ENCODE peak calls at places on chromosome 7, in five cellular contexts. One of them, this sample, is unnamed.

GRCh38 chr7:91373401-91373800 is 109.2 kb downstream of the FZD1 start:
- DNase-seq in gastrocnemius medialis: no peak
- DNase-seq in spleen: no peak
- DNase-seq in hepatocyte: no peak
- DNase-seq in activated B cell treated with CpG ODN at 0.5 μM for 24 hours: no peak
- DNase-seq in this sample: no peak

GRCh38 chr7:140229101-140229525 is 52.3 kb upstream of the KDM7A start:
- DNase-seq in gastrocnemius medialis: no peak
- DNase-seq in spleen: no peak
- DNase-seq in hepatocyte: no peak
- DNase-seq in activated B cell treated with CpG ODN at 0.5 μM for 24 hours: no peak
- DNase-seq in this sample: no peak

GRCh38 chr7:132160525-132161230 is 415.6 kb downstream of the PLXNA4 start:
- DNase-seq in gastrocnemius medialis: no peak
- DNase-seq in spleen: no peak
- DNase-seq in hepatocyte: no peak
- DNase-seq in activated B cell treated with CpG ODN at 0.5 μM for 24 hours: no peak
- DNase-seq in this sample: no peak

GRCh38 chr7:27677912-27678612 is 15.4 kb upstream of the HIBADH start:
- DNase-seq in gastrocnemius medialis: no peak
- DNase-seq in spleen: no peak
- DNase-seq in hepatocyte: peak
- DNase-seq in activated B cell treated with CpG ODN at 0.5 μM for 24 hours: no peak
- DNase-seq in this sample: no peak

GRCh38 chr7:129635300-129636029 is 23.9 kb downstream of the NRF1 start:
- DNase-seq in gastrocnemius medialis: peak
- DNase-seq in spleen: peak
- DNase-seq in hepatocyte: peak
- DNase-seq in activated B cell treated with CpG ODN at 0.5 μM for 24 hours: peak
- DNase-seq in this sample: peak

GRCh38 chr7:33044986-33045385 is 17.6 kb downstream of the NT5C3A start:
- DNase-seq in gastrocnemius medialis: no peak
- DNase-seq in spleen: no peak
- DNase-seq in hepatocyte: no peak
- DNase-seq in activated B cell treated with CpG ODN at 0.5 μM for 24 hours: no peak
- DNase-seq in this sample: no peak

GRCh38 chr7:121084256-121084655 is 95.7 kb downstream of the CPED1 start:
- DNase-seq in gastrocnemius medialis: no peak
- DNase-seq in spleen: no peak
- DNase-seq in hepatocyte: no peak
- DNase-seq in activated B cell treated with CpG ODN at 0.5 μM for 24 hours: no peak
- DNase-seq in this sample: no peak

GRCh38 chr7:95545007-95545615 is 51.2 kb downstream of the PDK4 start:
- DNase-seq in gastrocnemius medialis: peak
- DNase-seq in spleen: no peak
- DNase-seq in hepatocyte: peak
- DNase-seq in activated B cell treated with CpG ODN at 0.5 μM for 24 hours: no peak
- DNase-seq in this sample: no peak

GRCh38 chr7:99139031-99139430 is 4.9 kb downstream of the SMURF1 start:
- DNase-seq in gastrocnemius medialis: no peak
- DNase-seq in spleen: no peak
- DNase-seq in hepatocyte: no peak
- DNase-seq in activated B cell treated with CpG ODN at 0.5 μM for 24 hours: no peak
- DNase-seq in this sample: no peak

GRCh38 chr7:92295391-92295790 is 49.6 kb downstream of the ANKIB1 start:
- DNase-seq in gastrocnemius medialis: no peak
- DNase-seq in spleen: no peak
- DNase-seq in hepatocyte: no peak
- DNase-seq in activated B cell treated with CpG ODN at 0.5 μM for 24 hours: no peak
- DNase-seq in this sample: no peak

GRCh38 chr7:73742753-73743641 is 4.4 kb upstream of the ABHD11 start:
- DNase-seq in gastrocnemius medialis: no peak
- DNase-seq in spleen: peak
- DNase-seq in hepatocyte: peak
- DNase-seq in activated B cell treated with CpG ODN at 0.5 μM for 24 hours: no peak
- DNase-seq in this sample: no peak

GRCh38 chr7:155408657-155409586 is 49.0 kb upstream of the EN2 start:
- DNase-seq in gastrocnemius medialis: no peak
- DNase-seq in spleen: no peak
- DNase-seq in hepatocyte: no peak
- DNase-seq in activated B cell treated with CpG ODN at 0.5 μM for 24 hours: no peak
- DNase-seq in this sample: no peak

GRCh38 chr7:150399421-150399820 is 20.3 kb downstream of the ZNF775 start:
- DNase-seq in gastrocnemius medialis: no peak
- DNase-seq in spleen: no peak
- DNase-seq in hepatocyte: no peak
- DNase-seq in activated B cell treated with CpG ODN at 0.5 μM for 24 hours: no peak
- DNase-seq in this sample: no peak

GRCh38 chr7:12942599-12942998 is 255.2 kb downstream of the ARL4A start:
- DNase-seq in gastrocnemius medialis: no peak
- DNase-seq in spleen: no peak
- DNase-seq in hepatocyte: peak
- DNase-seq in activated B cell treated with CpG ODN at 0.5 μM for 24 hours: no peak
- DNase-seq in this sample: no peak

GRCh38 chr7:159153511-159153910 is 8.8 kb upstream of the VIPR2 start:
- DNase-seq in gastrocnemius medialis: no peak
- DNase-seq in spleen: peak
- DNase-seq in hepatocyte: no peak
- DNase-seq in activated B cell treated with CpG ODN at 0.5 μM for 24 hours: no peak
- DNase-seq in this sample: no peak

GRCh38 chr7:99558306-99559275 is at the start of gene ZNF655:
- DNase-seq in gastrocnemius medialis: peak
- DNase-seq in spleen: peak
- DNase-seq in hepatocyte: peak
- DNase-seq in activated B cell treated with CpG ODN at 0.5 μM for 24 hours: peak
- DNase-seq in this sample: peak

GRCh38 chr7:157787275-157787701 is 450.5 kb downstream of the DNAJB6 start:
- DNase-seq in gastrocnemius medialis: no peak
- DNase-seq in spleen: peak
- DNase-seq in hepatocyte: no peak
- DNase-seq in activated B cell treated with CpG ODN at 0.5 μM for 24 hours: no peak
- DNase-seq in this sample: no peak

GRCh38 chr7:68868975-68869374 is 729.3 kb upstream of the AUTS2 start:
- DNase-seq in gastrocnemius medialis: no peak
- DNase-seq in spleen: no peak
- DNase-seq in hepatocyte: no peak
- DNase-seq in activated B cell treated with CpG ODN at 0.5 μM for 24 hours: no peak
- DNase-seq in this sample: no peak

GRCh38 chr7:150451097-150451793 is 815 bp downstream of the GIMAP8 start:
- DNase-seq in gastrocnemius medialis: peak
- DNase-seq in spleen: peak
- DNase-seq in hepatocyte: no peak
- DNase-seq in activated B cell treated with CpG ODN at 0.5 μM for 24 hours: no peak
- DNase-seq in this sample: no peak

GRCh38 chr7:31336202-31337035 is 4.1 kb downstream of the NEUROD6 start:
- DNase-seq in gastrocnemius medialis: no peak
- DNase-seq in spleen: no peak
- DNase-seq in hepatocyte: peak
- DNase-seq in activated B cell treated with CpG ODN at 0.5 μM for 24 hours: no peak
- DNase-seq in this sample: no peak
- TF ChIP-seq CTCF in gastrocnemius medialis: no peak
- TF ChIP-seq CTCF in spleen: no peak
- TF ChIP-seq CTCF in hepatocyte: peak
- TF ChIP-seq CTCF in activated B cell treated with CpG ODN at 0.5 μM for 24 hours: no peak
- TF ChIP-seq CTCF in this sample: no peak

GRCh38 chr7:30029696-30030095 is 1.5 kb downstream of the PLEKHA8 start:
- DNase-seq in gastrocnemius medialis: no peak
- DNase-seq in spleen: no peak
- DNase-seq in hepatocyte: peak
- DNase-seq in activated B cell treated with CpG ODN at 0.5 μM for 24 hours: no peak
- DNase-seq in this sample: no peak
- TF ChIP-seq CTCF in gastrocnemius medialis: no peak
- TF ChIP-seq CTCF in spleen: no peak
- TF ChIP-seq CTCF in hepatocyte: no peak
- TF ChIP-seq CTCF in activated B cell treated with CpG ODN at 0.5 μM for 24 hours: no peak
- TF ChIP-seq CTCF in this sample: no peak

DNA sequence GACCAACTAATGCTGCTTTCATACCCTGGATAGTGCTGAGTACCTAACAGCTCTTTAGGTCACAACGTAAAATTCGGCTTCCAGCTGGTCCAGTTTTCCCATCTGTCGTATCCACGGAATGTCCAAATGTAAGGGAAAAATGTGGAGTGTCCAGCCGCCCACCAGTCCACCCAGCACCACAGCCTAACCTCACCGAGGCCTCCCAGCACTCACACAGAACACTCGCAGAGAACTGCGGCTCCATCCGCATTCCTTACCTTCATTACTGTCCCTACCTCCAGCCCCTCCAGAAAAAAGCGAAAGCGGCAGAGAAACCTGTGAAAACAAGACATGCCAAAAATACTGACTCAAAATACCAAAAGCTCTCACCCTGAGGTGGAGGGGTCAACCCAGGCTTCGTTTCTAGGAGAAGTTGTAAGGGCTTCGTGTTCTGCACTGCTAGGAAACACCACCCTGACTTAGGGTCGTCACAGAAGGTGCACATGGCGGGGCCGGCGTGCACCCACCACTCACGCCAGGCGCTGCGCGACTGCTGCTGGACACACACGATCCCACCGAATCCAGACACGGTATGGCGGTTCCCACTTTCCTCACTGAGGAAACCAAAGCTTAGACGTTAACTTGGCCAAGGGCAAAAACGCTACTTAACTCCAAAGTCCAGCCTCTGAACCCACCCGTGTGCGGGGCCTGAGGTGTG is 73.9 kb downstream of the AMZ1 start:
- DNase-seq in gastrocnemius medialis: no peak
- DNase-seq in spleen: no peak
- DNase-seq in hepatocyte: no peak
- DNase-seq in activated B cell treated with CpG ODN at 0.5 μM for 24 hours: no peak
- DNase-seq in this sample: no peak
- TF ChIP-seq CTCF in gastrocnemius medialis: no peak
- TF ChIP-seq CTCF in spleen: no peak
- TF ChIP-seq CTCF in hepatocyte: no peak
- TF ChIP-seq CTCF in activated B cell treated with CpG ODN at 0.5 μM for 24 hours: no peak
- TF ChIP-seq CTCF in this sample: no peak

DNA sequence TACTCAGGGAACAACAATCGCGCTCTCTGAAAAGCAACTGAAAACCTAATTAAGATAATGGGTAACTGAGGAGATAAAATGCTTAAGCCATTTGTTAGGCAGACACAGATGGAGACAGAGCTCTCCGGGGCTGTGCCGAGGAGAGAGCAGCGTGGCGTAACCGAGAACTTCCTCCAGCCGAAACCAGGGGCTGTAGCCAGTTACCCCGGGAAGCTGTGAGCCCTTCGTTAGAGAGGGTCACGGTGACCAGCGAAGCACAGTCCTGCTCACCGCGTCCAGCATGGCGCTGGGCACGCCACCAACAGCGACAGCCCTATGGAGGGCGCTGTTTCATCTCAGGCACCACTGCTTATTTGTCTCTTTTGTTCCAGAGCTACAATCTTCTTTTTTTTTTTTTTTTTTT is 16.1 kb downstream of the PAPOLB start:
- DNase-seq in gastrocnemius medialis: no peak
- DNase-seq in spleen: no peak
- DNase-seq in hepatocyte: peak
- DNase-seq in activated B cell treated with CpG ODN at 0.5 μM for 24 hours: no peak
- DNase-seq in this sample: no peak
- TF ChIP-seq CTCF in gastrocnemius medialis: no peak
- TF ChIP-seq CTCF in spleen: no peak
- TF ChIP-seq CTCF in hepatocyte: peak
- TF ChIP-seq CTCF in activated B cell treated with CpG ODN at 0.5 μM for 24 hours: no peak
- TF ChIP-seq CTCF in this sample: no peak

GRCh38 chr7:77931841-77932240 is 133.3 kb downstream of the PHTF2 start:
- DNase-seq in gastrocnemius medialis: no peak
- DNase-seq in spleen: no peak
- DNase-seq in hepatocyte: no peak
- DNase-seq in activated B cell treated with CpG ODN at 0.5 μM for 24 hours: no peak
- DNase-seq in this sample: no peak

GRCh38 chr7:77930496-77930895 is 131.9 kb downstream of the PHTF2 start:
- DNase-seq in gastrocnemius medialis: no peak
- DNase-seq in spleen: no peak
- DNase-seq in hepatocyte: no peak
- DNase-seq in activated B cell treated with CpG ODN at 0.5 μM for 24 hours: no peak
- DNase-seq in this sample: no peak

GRCh38 chr7:77940647-77941046 is 142.1 kb downstream of the PHTF2 start:
- DNase-seq in gastrocnemius medialis: no peak
- DNase-seq in spleen: no peak
- DNase-seq in hepatocyte: peak
- DNase-seq in activated B cell treated with CpG ODN at 0.5 μM for 24 hours: no peak
- DNase-seq in this sample: no peak

GRCh38 chr7:77933394-77933793 is 134.8 kb downstream of the PHTF2 start:
- DNase-seq in gastrocnemius medialis: no peak
- DNase-seq in spleen: no peak
- DNase-seq in hepatocyte: no peak
- DNase-seq in activated B cell treated with CpG ODN at 0.5 μM for 24 hours: no peak
- DNase-seq in this sample: no peak

DNA sequence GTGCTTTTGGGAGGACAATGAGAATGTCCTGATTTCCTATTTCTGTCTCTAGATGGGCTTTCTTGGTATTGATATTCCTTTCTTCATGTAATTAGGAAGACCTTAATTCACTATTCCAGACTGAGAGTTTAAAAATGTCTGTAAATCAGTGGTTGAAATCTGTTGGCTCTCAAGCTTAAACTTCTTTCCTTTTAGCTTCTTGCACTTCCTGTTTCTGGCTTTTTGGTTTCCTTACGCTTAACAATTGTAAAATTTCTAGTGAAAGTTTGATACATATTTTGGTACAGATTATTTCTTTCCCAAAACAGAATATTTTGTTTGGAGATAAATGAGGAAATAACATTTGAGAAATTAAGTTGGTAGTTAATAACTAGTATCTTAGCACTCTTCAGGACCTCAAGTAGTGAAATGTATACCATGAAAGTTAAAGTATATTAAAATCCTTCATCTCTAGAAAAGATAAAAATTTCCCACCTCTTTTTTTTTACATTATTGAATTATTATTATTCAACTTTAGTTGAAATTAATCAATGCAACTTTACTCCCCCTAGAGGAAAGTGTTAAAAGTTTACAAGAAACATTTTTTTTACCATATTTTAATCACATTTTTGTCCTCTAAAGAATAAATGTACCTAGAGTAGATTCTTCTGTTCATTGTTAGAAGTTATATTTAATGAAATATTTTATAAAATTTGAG is 137.2 kb downstream of the PHTF2 start:
- DNase-seq in gastrocnemius medialis: no peak
- DNase-seq in spleen: no peak
- DNase-seq in hepatocyte: no peak
- DNase-seq in activated B cell treated with CpG ODN at 0.5 μM for 24 hours: no peak
- DNase-seq in this sample: no peak
- TF ChIP-seq CTCF in gastrocnemius medialis: peak
- TF ChIP-seq CTCF in spleen: no peak
- TF ChIP-seq CTCF in hepatocyte: peak
- TF ChIP-seq CTCF in activated B cell treated with CpG ODN at 0.5 μM for 24 hours: no peak
- TF ChIP-seq CTCF in this sample: peak